ENCODE peak calls at places on chromosomes 4 and X, in six cellular contexts. Z is HepG2, M is GM12878, O is SK-N-SH, K is K562, E is H1. I is an unnamed sample.
A peak's percentile ranks its signal among the peaks of the same experiment; 100 is the strongest.

GRCh38 chrX:122188751-122189150 is 995.3 kb upstream of the GRIA3 start:
- DNase-seq in O (no peak), E (no peak), Z (no peak), K (no peak), M (no peak), I (no peak)

GRCh38 chrX:48468247-48468671 is 1.8 kb downstream of the SLC38A5 start:
- DNase-seq in K (peak; percentile 83), O (no peak), Z (no peak), E (no peak), M (no peak), I (no peak)

GRCh38 chr4:84796388-84796787 is 170.1 kb downstream of the WDFY3 start:
- DNase-seq in K (peak; percentile 5), E (no peak), O (peak; percentile 16), M (no peak), Z (no peak), I (no peak)

GRCh38 chr4:13866881-13867280 is 239.4 kb upstream of the BOD1L1 start:
- DNase-seq in K (no peak), Z (no peak), M (no peak), E (no peak), O (no peak), I (no peak)

GRCh38 chr4:56863441-56864129 is 42.1 kb upstream of the SPINK2 start:
- DNase-seq in O (no peak), M (no peak), Z (no peak), E (no peak), K (no peak), I (no peak)

GRCh38 chrX:41684138-41684537 is 4.6 kb upstream of the GPR34 start:
- DNase-seq in M (no peak), K (no peak), Z (no peak), O (no peak), E (no peak), I (no peak)

GRCh38 chrX:25275159-25275558 is 259.4 kb upstream of the ARX start:
- DNase-seq in O (no peak), K (no peak), E (no peak), Z (no peak), M (no peak), I (no peak)

GRCh38 chr4:85861064-85861767 is 386.3 kb downstream of the ARHGAP24 start:
- DNase-seq in O (no peak), M (no peak), E (no peak), K (no peak), Z (no peak), I (no peak)

GRCh38 chr4:113893546-113893945 is 85.9 kb downstream of the ARSJ start:
- DNase-seq in K (no peak), E (no peak), M (no peak), Z (peak; percentile 14), O (no peak), I (no peak)

GRCh38 chr4:30721353-30722091 is 1.4 kb downstream of the PCDH7 start:
- DNase-seq in Z (no peak), M (no peak), K (no peak), O (peak; percentile 86), E (peak; percentile 76), I (no peak)

GRCh38 chr4:104975617-104976016 is 171.1 kb upstream of the TET2 start:
- DNase-seq in Z (no peak), O (no peak), K (no peak), E (no peak), M (no peak), I (no peak)

GRCh38 chrX:39907964-39908616 is 189.7 kb downstream of the BCOR start:
- DNase-seq in Z (peak; percentile 61), K (no peak), E (no peak), M (no peak), O (peak; percentile 30), I (peak; percentile 53)

GRCh38 chrX:120406638-120407037 is 44.7 kb downstream of the ATP1B4 start:
- DNase-seq in E (no peak), M (no peak), Z (no peak), K (no peak), O (no peak), I (no peak)

GRCh38 chr4:32206756-32207155 is 1486.6 kb downstream of the PCDH7 start:
- DNase-seq in Z (no peak), M (no peak), K (no peak), O (no peak), E (no peak), I (no peak)

GRCh38 chr4:96598465-96598864 is 758.6 kb downstream of the PDHA2 start:
- DNase-seq in Z (no peak), K (no peak), M (no peak), O (no peak), E (no peak), I (no peak)

GRCh38 chr4:120753854-120754253 is 168.7 kb downstream of the PRDM5 start:
- DNase-seq in E (no peak), K (no peak), Z (no peak), O (peak; percentile 30), M (no peak), I (no peak)

GRCh38 chrX:69616520-69617203 is 749 bp downstream of the EDA start:
- DNase-seq in K (no peak), E (no peak), O (peak; percentile 12), M (no peak), Z (peak; percentile 0), I (no peak)

GRCh38 chr4:186150926-186151325 is 40.4 kb upstream of the CYP4V2 start:
- DNase-seq in M (no peak), O (no peak), K (no peak), E (no peak), Z (no peak), I (no peak)

GRCh38 chrX:47561653-47562151 is 697 bp downstream of the ARAF start:
- DNase-seq in K (no peak), E (no peak), O (no peak), Z (no peak), M (no peak), I (no peak)

GRCh38 chr4:2834001-2834921 is 9.4 kb upstream of the ADD1 start:
- DNase-seq in O (no peak), E (no peak), Z (no peak), M (no peak), K (no peak), I (no peak)

GRCh38 chr4:100742045-100742444 is 224.2 kb upstream of the EMCN start:
- DNase-seq in K (no peak), Z (peak; percentile 4), M (no peak), E (no peak), O (peak; percentile 5), I (peak; percentile 63)

DNA sequence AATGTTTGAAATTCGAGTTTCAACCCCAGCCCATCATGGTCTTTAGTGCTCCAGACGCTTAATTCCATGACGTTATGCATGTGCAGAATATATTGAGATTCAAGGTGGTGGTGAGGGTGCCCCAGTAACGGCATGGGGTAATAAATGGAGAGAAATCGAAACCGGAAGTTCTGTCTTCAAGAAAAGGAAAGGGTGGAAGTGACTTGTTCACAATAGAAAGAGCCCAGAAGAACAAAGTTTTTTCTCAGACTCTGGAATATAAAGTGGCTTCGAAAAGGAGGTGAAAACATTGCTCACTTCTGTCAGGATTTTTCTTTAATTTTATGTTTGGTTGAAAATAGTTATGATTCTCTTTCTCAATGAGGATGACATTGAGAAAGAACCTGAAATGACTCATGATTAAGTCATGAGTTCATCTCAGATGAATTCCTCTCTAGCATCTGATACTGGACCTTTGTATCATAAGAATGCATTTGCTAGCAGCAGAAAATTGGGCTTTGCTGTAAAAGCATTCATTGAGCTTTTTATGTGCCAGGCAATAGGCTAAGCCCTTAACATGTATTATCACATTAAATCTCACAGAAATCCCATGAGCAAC is 798 bp upstream of the DDX60L start:
- DNase-seq in E (no peak), O (peak; percentile 10), K (peak; percentile 44), Z (peak; percentile 7), M (peak; percentile 16), I (peak; percentile 70)
- TF ChIP-seq JUND in E (no peak), O (peak; percentile 83), K (peak; percentile 70), Z (no peak), M (no peak), I (no peak)

DNA sequence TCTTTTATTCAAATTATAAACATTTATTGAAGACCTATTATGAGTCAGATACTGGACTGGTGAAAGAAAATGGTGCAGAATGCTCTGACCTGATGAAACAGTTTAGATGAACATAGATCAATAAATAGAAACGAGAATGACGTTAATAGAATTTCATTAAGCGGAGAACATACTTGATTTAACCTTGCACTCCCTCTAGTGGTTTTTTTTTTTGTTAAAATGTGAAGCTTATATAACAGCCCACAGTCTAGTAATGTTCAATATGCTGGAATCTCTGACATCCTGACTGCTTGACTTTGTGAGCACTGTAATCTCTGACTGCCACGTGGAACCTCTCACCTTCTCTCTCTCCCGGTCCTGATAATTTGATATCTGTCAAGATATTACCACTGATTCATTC is 32.3 kb downstream of the HDAC8 start:
- DNase-seq in O (peak; percentile 42), E (no peak), Z (peak; percentile 9), K (peak; percentile 13), M (no peak), I (no peak)
- TF ChIP-seq CTCF in O (peak; percentile 62), E (peak; percentile 6), Z (peak; percentile 34), K (peak; percentile 52), M (peak; percentile 38), I (peak; percentile 17)

DNA sequence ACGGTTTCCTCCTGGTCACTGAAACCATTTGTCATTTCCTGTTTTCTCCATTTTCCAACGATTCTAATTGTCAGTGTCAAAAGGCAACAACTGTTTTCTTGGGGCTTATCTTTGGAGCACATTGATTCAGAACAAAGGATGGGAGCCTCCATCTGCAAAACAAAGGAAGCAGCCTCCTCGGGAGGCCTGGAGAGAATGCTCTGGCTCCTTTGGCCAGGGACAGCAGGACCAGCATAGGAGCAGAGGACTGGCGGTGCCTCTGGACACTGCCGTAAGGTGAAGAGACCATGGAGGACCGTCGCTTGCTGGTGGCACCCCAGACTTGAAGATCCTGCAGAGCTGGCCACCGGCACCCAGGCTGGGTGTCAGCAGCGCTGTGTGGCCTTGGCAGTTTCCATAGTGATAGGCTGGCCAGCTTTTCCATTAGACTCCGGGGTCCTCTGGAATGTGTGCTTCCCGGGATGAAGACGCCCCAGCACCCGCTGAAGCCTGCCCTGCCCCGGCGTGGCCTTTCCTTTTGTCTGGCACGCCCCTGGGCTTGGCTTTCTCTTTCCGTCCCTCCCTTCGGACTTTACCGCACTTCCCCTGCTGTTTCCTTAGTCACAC is 61.1 kb upstream of the MTM1 start:
- DNase-seq in E (peak; percentile 51), K (no peak), Z (no peak), M (no peak), O (no peak), I (no peak)
- TF ChIP-seq JUND in E (no peak), K (no peak), Z (no peak), M (no peak), O (no peak), I (no peak)

GRCh38 chr4:175953960-175954521 is 111.6 kb upstream of the WDR17 start:
- DNase-seq in O (no peak), K (no peak), M (no peak), E (no peak), Z (no peak), I (no peak)
- TF ChIP-seq CTCF in O (peak; percentile 24), K (no peak), M (peak; percentile 46), E (peak; percentile 64), Z (no peak), I (peak; percentile 34)